ENCODE peak calls at places on chromosomes 16 and 17, in seven cellular contexts. One of them, this sample, is unnamed.

GRCh38 chr17:57357392-57357784 is 101.1 kb downstream of the MSI2 start:
- DNase-seq in cardiac fibroblast: no peak
- DNase-seq in T1000: no peak
- DNase-seq in CD4-positive, CD25-positive, alpha-beta regulatory T cell: no peak
- DNase-seq in renal cortical epithelial cell: peak
- DNase-seq in GM10248: no peak
- DNase-seq in HFFc6: no peak
- DNase-seq in this sample: no peak

GRCh38 chr17:13209091-13209490 is 191.3 kb upstream of the ELAC2 start:
- DNase-seq in cardiac fibroblast: peak
- DNase-seq in T1000: no peak
- DNase-seq in CD4-positive, CD25-positive, alpha-beta regulatory T cell: no peak
- DNase-seq in renal cortical epithelial cell: no peak
- DNase-seq in GM10248: no peak
- DNase-seq in HFFc6: no peak
- DNase-seq in this sample: no peak

GRCh38 chr17:1643999-1644492 is 1.5 kb downstream of the SCARF1 start:
- DNase-seq in cardiac fibroblast: no peak
- DNase-seq in T1000: no peak
- DNase-seq in CD4-positive, CD25-positive, alpha-beta regulatory T cell: no peak
- DNase-seq in renal cortical epithelial cell: peak
- DNase-seq in GM10248: peak
- DNase-seq in HFFc6: no peak
- DNase-seq in this sample: no peak

GRCh38 chr16:82700541-82701240 is 73.9 kb downstream of the CDH13 start:
- DNase-seq in cardiac fibroblast: peak
- DNase-seq in T1000: no peak
- DNase-seq in CD4-positive, CD25-positive, alpha-beta regulatory T cell: no peak
- DNase-seq in renal cortical epithelial cell: no peak
- DNase-seq in GM10248: no peak
- DNase-seq in HFFc6: peak
- DNase-seq in this sample: no peak

GRCh38 chr17:50565559-50566350 is 5.2 kb downstream of the CACNA1G start:
- DNase-seq in cardiac fibroblast: peak
- DNase-seq in T1000: no peak
- DNase-seq in CD4-positive, CD25-positive, alpha-beta regulatory T cell: no peak
- DNase-seq in renal cortical epithelial cell: peak
- DNase-seq in GM10248: no peak
- DNase-seq in HFFc6: peak
- DNase-seq in this sample: no peak

GRCh38 chr16:11667221-11667823 is 933 bp upstream of the SNN start:
- DNase-seq in cardiac fibroblast: no peak
- DNase-seq in T1000: no peak
- DNase-seq in CD4-positive, CD25-positive, alpha-beta regulatory T cell: no peak
- DNase-seq in renal cortical epithelial cell: no peak
- DNase-seq in GM10248: no peak
- DNase-seq in HFFc6: no peak
- DNase-seq in this sample: no peak

GRCh38 chr17:62968445-62968923 is 2.4 kb downstream of the TANC2 start:
- DNase-seq in cardiac fibroblast: peak
- DNase-seq in T1000: no peak
- DNase-seq in CD4-positive, CD25-positive, alpha-beta regulatory T cell: peak
- DNase-seq in renal cortical epithelial cell: peak
- DNase-seq in GM10248: peak
- DNase-seq in HFFc6: peak
- DNase-seq in this sample: peak

GRCh38 chr17:39755550-39756375 is 18.0 kb downstream of the GRB7 start:
- DNase-seq in cardiac fibroblast: no peak
- DNase-seq in T1000: no peak
- DNase-seq in CD4-positive, CD25-positive, alpha-beta regulatory T cell: peak
- DNase-seq in renal cortical epithelial cell: no peak
- DNase-seq in GM10248: peak
- DNase-seq in HFFc6: no peak
- DNase-seq in this sample: peak

GRCh38 chr17:81309140-81309858 is 14.2 kb upstream of the SLC38A10 start:
- DNase-seq in cardiac fibroblast: peak
- DNase-seq in T1000: peak
- DNase-seq in CD4-positive, CD25-positive, alpha-beta regulatory T cell: no peak
- DNase-seq in renal cortical epithelial cell: peak
- DNase-seq in GM10248: no peak
- DNase-seq in HFFc6: peak
- DNase-seq in this sample: no peak

GRCh38 chr17:59425085-59425901 is 93.8 kb downstream of the YPEL2 start:
- DNase-seq in cardiac fibroblast: peak
- DNase-seq in T1000: peak
- DNase-seq in CD4-positive, CD25-positive, alpha-beta regulatory T cell: no peak
- DNase-seq in renal cortical epithelial cell: peak
- DNase-seq in GM10248: no peak
- DNase-seq in HFFc6: peak
- DNase-seq in this sample: no peak

GRCh38 chr16:8855972-8856371 is 12.8 kb downstream of the CARHSP1 start:
- DNase-seq in cardiac fibroblast: no peak
- DNase-seq in T1000: no peak
- DNase-seq in CD4-positive, CD25-positive, alpha-beta regulatory T cell: no peak
- DNase-seq in renal cortical epithelial cell: no peak
- DNase-seq in GM10248: no peak
- DNase-seq in HFFc6: no peak
- DNase-seq in this sample: no peak

GRCh38 chr17:40666366-40666765 is 1.4 kb upstream of the KRT222 start:
- DNase-seq in cardiac fibroblast: no peak
- DNase-seq in T1000: no peak
- DNase-seq in CD4-positive, CD25-positive, alpha-beta regulatory T cell: no peak
- DNase-seq in renal cortical epithelial cell: peak
- DNase-seq in GM10248: no peak
- DNase-seq in HFFc6: no peak
- DNase-seq in this sample: no peak

GRCh38 chr17:75077490-75078096 is 10.2 kb upstream of the SLC16A5 start:
- DNase-seq in cardiac fibroblast: peak
- DNase-seq in T1000: no peak
- DNase-seq in CD4-positive, CD25-positive, alpha-beta regulatory T cell: peak
- DNase-seq in renal cortical epithelial cell: peak
- DNase-seq in GM10248: peak
- DNase-seq in HFFc6: no peak
- DNase-seq in this sample: no peak

GRCh38 chr16:54957403-54957802 is 26.7 kb downstream of the IRX5 start:
- DNase-seq in cardiac fibroblast: peak
- DNase-seq in T1000: no peak
- DNase-seq in CD4-positive, CD25-positive, alpha-beta regulatory T cell: no peak
- DNase-seq in renal cortical epithelial cell: no peak
- DNase-seq in GM10248: no peak
- DNase-seq in HFFc6: no peak
- DNase-seq in this sample: no peak

GRCh38 chr16:5873221-5873620 is 775.6 kb upstream of the EEF2KMT start:
- DNase-seq in cardiac fibroblast: no peak
- DNase-seq in T1000: no peak
- DNase-seq in CD4-positive, CD25-positive, alpha-beta regulatory T cell: no peak
- DNase-seq in renal cortical epithelial cell: no peak
- DNase-seq in GM10248: no peak
- DNase-seq in HFFc6: no peak
- DNase-seq in this sample: no peak

GRCh38 chr17:73643012-73643845 is 1.0 kb downstream of the SDK2 start:
- DNase-seq in cardiac fibroblast: no peak
- DNase-seq in T1000: no peak
- DNase-seq in CD4-positive, CD25-positive, alpha-beta regulatory T cell: no peak
- DNase-seq in renal cortical epithelial cell: no peak
- DNase-seq in GM10248: no peak
- DNase-seq in HFFc6: no peak
- DNase-seq in this sample: no peak

GRCh38 chr16:56932588-56933265 is 785 bp downstream of the HERPUD1 start:
- DNase-seq in cardiac fibroblast: peak
- DNase-seq in T1000: no peak
- DNase-seq in CD4-positive, CD25-positive, alpha-beta regulatory T cell: peak
- DNase-seq in renal cortical epithelial cell: peak
- DNase-seq in GM10248: peak
- DNase-seq in HFFc6: peak
- DNase-seq in this sample: no peak

GRCh38 chr17:64025732-64026294 is 5.4 kb upstream of the ICAM2 start:
- DNase-seq in cardiac fibroblast: peak
- DNase-seq in T1000: peak
- DNase-seq in CD4-positive, CD25-positive, alpha-beta regulatory T cell: peak
- DNase-seq in renal cortical epithelial cell: peak
- DNase-seq in GM10248: peak
- DNase-seq in HFFc6: peak
- DNase-seq in this sample: peak

GRCh38 chr16:75702247-75702646 is 986 bp upstream of the DUXB start:
- DNase-seq in cardiac fibroblast: no peak
- DNase-seq in T1000: no peak
- DNase-seq in CD4-positive, CD25-positive, alpha-beta regulatory T cell: no peak
- DNase-seq in renal cortical epithelial cell: no peak
- DNase-seq in GM10248: no peak
- DNase-seq in HFFc6: no peak
- DNase-seq in this sample: no peak

GRCh38 chr17:42571435-42572225 is 4.7 kb downstream of the MLX start:
- DNase-seq in cardiac fibroblast: no peak
- DNase-seq in T1000: no peak
- DNase-seq in CD4-positive, CD25-positive, alpha-beta regulatory T cell: no peak
- DNase-seq in renal cortical epithelial cell: no peak
- DNase-seq in GM10248: no peak
- DNase-seq in HFFc6: no peak
- DNase-seq in this sample: no peak

GRCh38 chr17:50123649-50124349 is 6.2 kb downstream of the SAMD14 start:
- DNase-seq in cardiac fibroblast: no peak
- DNase-seq in T1000: no peak
- DNase-seq in CD4-positive, CD25-positive, alpha-beta regulatory T cell: no peak
- DNase-seq in renal cortical epithelial cell: peak
- DNase-seq in GM10248: no peak
- DNase-seq in HFFc6: no peak
- DNase-seq in this sample: no peak

GRCh38 chr16:15899538-15900100 is 11.2 kb upstream of the CEP20 start:
- DNase-seq in cardiac fibroblast: peak
- DNase-seq in T1000: peak
- DNase-seq in CD4-positive, CD25-positive, alpha-beta regulatory T cell: no peak
- DNase-seq in renal cortical epithelial cell: peak
- DNase-seq in GM10248: peak
- DNase-seq in HFFc6: peak
- DNase-seq in this sample: peak

GRCh38 chr17:81999587-81999974 is 22.2 kb downstream of the ASPSCR1 start:
- DNase-seq in cardiac fibroblast: no peak
- DNase-seq in T1000: no peak
- DNase-seq in CD4-positive, CD25-positive, alpha-beta regulatory T cell: no peak
- DNase-seq in renal cortical epithelial cell: no peak
- DNase-seq in GM10248: no peak
- DNase-seq in HFFc6: no peak
- DNase-seq in this sample: no peak

GRCh38 chr17:28085766-28086165 is 43.3 kb downstream of the NLK start:
- DNase-seq in cardiac fibroblast: no peak
- DNase-seq in T1000: no peak
- DNase-seq in CD4-positive, CD25-positive, alpha-beta regulatory T cell: no peak
- DNase-seq in renal cortical epithelial cell: no peak
- DNase-seq in GM10248: no peak
- DNase-seq in HFFc6: no peak
- DNase-seq in this sample: no peak

This sample was measured in T-helper 1 cell.